ENCODE peak calls at places on chromosomes 5 and 9, in six cellular contexts. X, L, I, G, R and N are unnamed samples.

GRCh38 chr5:160008877-160009590 is at the start of gene TTC1:
- DNase-seq in R (peak; percentile 99), G (peak; percentile 99), X (peak; percentile 100), L (peak; percentile 87), I (peak; percentile 90), N (peak; percentile 99)

GRCh38 chr5:141040093-141040762 is 10.9 kb upstream of the PCDHB1 start:
- DNase-seq in I (peak; percentile 65), X (peak; percentile 31), G (no peak), L (peak; percentile 81), R (no peak), N (no peak)

GRCh38 chr9:69120380-69121154 is 53.5 kb upstream of the TJP2 start:
- DNase-seq in I (peak; percentile 96), R (peak; percentile 7), L (peak; percentile 91), X (no peak), G (no peak), N (no peak)

GRCh38 chr5:117680421-117680820 is 1105.8 kb upstream of the SEMA6A start:
- DNase-seq in G (no peak), R (peak; percentile 1), X (no peak), L (no peak), I (no peak), N (no peak)

GRCh38 chr5:97192580-97193421 is 9.8 kb upstream of the RIOK2 start:
- DNase-seq in G (no peak), I (peak; percentile 76), R (no peak), X (no peak), L (no peak), N (no peak)

GRCh38 chr9:92359380-92360007 is 33.7 kb downstream of the CENPP start:
- DNase-seq in R (no peak), I (no peak), G (no peak), L (no peak), X (no peak), N (no peak)

GRCh38 chr9:14348241-14349140 is 34.5 kb upstream of the NFIB start:
- DNase-seq in R (no peak), L (peak; percentile 64), I (no peak), X (peak; percentile 54), G (no peak), N (no peak)

GRCh38 chr5:96338624-96339023 is 94.4 kb downstream of the PCSK1 start:
- DNase-seq in X (peak; percentile 66), G (no peak), R (no peak), I (no peak), L (no peak), N (no peak)

GRCh38 chr5:155938051-155938450 is 388.9 kb upstream of the SGCD start:
- DNase-seq in I (no peak), L (no peak), R (no peak), G (no peak), X (no peak), N (no peak)

GRCh38 chr9:137128158-137129088 is 10.5 kb upstream of the GRIN1 start:
- DNase-seq in X (no peak), L (no peak), I (no peak), R (no peak), G (peak; percentile 74), N (no peak)

GRCh38 chr5:14407746-14408175 is 173.8 kb upstream of the OTULINL start:
- DNase-seq in R (peak; percentile 69), L (no peak), I (no peak), G (no peak), X (peak; percentile 80), N (peak; percentile 65)

GRCh38 chr5:158777647-158778368 is 321.9 kb downstream of the EBF1 start:
- DNase-seq in G (no peak), R (no peak), X (peak; percentile 20), I (no peak), L (no peak), N (no peak)
- H3K79me2 ChIP-seq in G (peaks cover 71% of the 10 kb centered on the region), R (no peaks in the 10 kb centered on the region), X (no peaks in the 10 kb centered on the region), I (no peaks in the 10 kb centered on the region), L (no peaks in the 10 kb centered on the region), N (no peaks in the 10 kb centered on the region)

GRCh38 chr5:129459485-129460120 is 495 bp upstream of the ADAMTS19 start:
- DNase-seq in R (peak; percentile 64), I (no peak), X (peak; percentile 14), L (peak; percentile 78), G (no peak), N (peak; percentile 48)
- H2AFZ ChIP-seq in R (peak overlapping the region; percentile 2), I (no peak overlapping the region), X (peak overlapping the region; percentile 19), L (peak overlapping the region; percentile 86), G (no peak overlapping the region), N (peak overlapping the region; percentile 92)

GRCh38 chr9:133367778-133368177 is 8.1 kb downstream of the SURF4 start:
- DNase-seq in I (no peak), X (no peak), R (no peak), L (no peak), G (no peak), N (no peak)

GRCh38 chr9:133369419-133369818 is 6.4 kb downstream of the SURF4 start:
- DNase-seq in L (no peak), R (no peak), X (no peak), I (no peak), G (no peak), N (no peak)

GRCh38 chr9:133369923-133370322 is 5.9 kb downstream of the SURF4 start:
- DNase-seq in G (no peak), X (no peak), I (no peak), L (no peak), R (no peak), N (no peak)

GRCh38 chr9:133367221-133367620 is 8.6 kb downstream of the SURF4 start:
- DNase-seq in X (no peak), L (no peak), R (no peak), I (no peak), G (no peak), N (no peak)

DNA sequence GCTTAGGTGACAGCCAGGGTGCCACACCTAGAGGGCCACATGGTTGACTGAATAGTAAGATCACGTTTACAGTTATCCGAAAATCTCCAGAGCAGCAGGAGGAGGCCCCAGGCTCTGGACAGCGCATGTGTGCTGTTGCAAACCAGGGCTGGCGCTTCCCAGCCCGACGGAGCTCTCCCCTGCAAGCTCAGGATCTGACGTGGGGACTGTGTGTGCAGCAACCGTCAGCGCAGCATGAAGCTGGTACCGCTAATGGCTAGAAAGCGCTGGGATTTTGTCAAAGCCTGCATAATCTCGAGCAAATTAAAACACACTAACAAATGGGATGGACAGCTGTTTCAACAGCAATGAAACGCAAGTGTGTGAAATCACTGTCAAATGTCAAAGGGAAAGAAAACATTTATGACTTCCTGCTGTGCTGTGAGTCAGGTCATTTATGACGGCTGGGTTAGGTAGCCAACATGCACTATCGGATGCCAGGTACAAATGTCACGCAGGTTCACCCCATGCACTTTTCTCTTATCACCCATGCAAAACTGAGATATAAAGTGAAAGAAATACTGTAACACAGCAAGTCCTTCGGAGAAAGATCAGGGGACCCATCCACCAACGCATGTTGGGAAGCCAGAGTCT is 7.5 kb downstream of the SURF4 start:
- DNase-seq in L (no peak), G (no peak), X (peak; percentile 40), I (no peak), R (no peak), N (no peak)
- H3K4me1 ChIP-seq in L (no peaks in the 10 kb centered on the region), G (no peaks in the 10 kb centered on the region), X (peaks cover 47% of the 10 kb centered on the region), I (no peaks in the 10 kb centered on the region), R (peaks cover 12% of the 10 kb centered on the region), N (peaks cover 36% of the 10 kb centered on the region)

GRCh38 chr5:172164773-172165212 is 23.2 kb downstream of the STK10 start:
- DNase-seq in L (no peak), I (no peak), R (peak; percentile 70), G (no peak), X (peak; percentile 72), N (peak; percentile 61)
- H3K79me2 ChIP-seq in L (no peaks in the 10 kb centered on the region), I (peaks cover 5% of the 10 kb centered on the region), R (peaks cover 4% of the 10 kb centered on the region), G (peaks cover 91% of the 10 kb centered on the region), X (peaks cover 98% of the 10 kb centered on the region), N (peaks cover 80% of the 10 kb centered on the region)

GRCh38 chr9:126538550-126538949 is 75.2 kb upstream of the LMX1B start:
- DNase-seq in R (no peak), I (no peak), L (no peak), X (no peak), G (no peak), N (no peak)

GRCh38 chr9:126534431-126535186 is 79.1 kb upstream of the LMX1B start:
- DNase-seq in G (peak; percentile 43), X (no peak), R (no peak), I (no peak), L (no peak), N (no peak)

GRCh38 chr9:126533911-126534300 is 79.8 kb upstream of the LMX1B start:
- DNase-seq in R (no peak), L (no peak), G (peak; percentile 79), X (no peak), I (no peak), N (no peak)

GRCh38 chr9:126536131-126536530 is 77.6 kb upstream of the LMX1B start:
- DNase-seq in L (no peak), I (no peak), X (no peak), R (no peak), G (no peak), N (no peak)

GRCh38 chr9:126536836-126537465 is 76.8 kb upstream of the LMX1B start:
- DNase-seq in X (no peak), R (no peak), L (no peak), G (no peak), I (no peak), N (no peak)
- H2AFZ ChIP-seq in X (no peak overlapping the region), R (no peak overlapping the region), L (no peak overlapping the region), G (no peak overlapping the region), I (no peak overlapping the region), N (no peak overlapping the region)

GRCh38 chr5:132498686-132499271 is 8.2 kb upstream of the IRF1 start:
- DNase-seq in I (no peak), X (no peak), G (no peak), L (peak; percentile 32), R (peak; percentile 48), N (peak; percentile 36)

GRCh38 chr5:132496631-132497487 is 6.3 kb upstream of the IRF1 start:
- DNase-seq in G (peak; percentile 83), L (peak; percentile 92), I (peak; percentile 91), X (peak; percentile 86), R (peak; percentile 87), N (peak; percentile 72)

GRCh38 chr5:132499440-132500243 is 9.1 kb upstream of the IRF1 start:
- DNase-seq in L (peak; percentile 35), X (no peak), I (no peak), R (no peak), G (no peak), N (no peak)

GRCh38 chr5:132497488-132497997 is 7.0 kb upstream of the IRF1 start:
- DNase-seq in L (no peak), I (peak; percentile 82), R (peak; percentile 95), X (peak; percentile 97), G (no peak), N (peak; percentile 91)

GRCh38 chr5:132498152-132498551 is 7.6 kb upstream of the IRF1 start:
- DNase-seq in L (peak; percentile 38), X (peak; percentile 85), R (peak; percentile 40), G (no peak), I (no peak), N (peak; percentile 29)
- H3K4me1 ChIP-seq in L (peaks cover 7% of the 10 kb centered on the region), X (peaks cover 25% of the 10 kb centered on the region), R (peaks cover 46% of the 10 kb centered on the region), G (peaks cover 22% of the 10 kb centered on the region), I (peaks cover 61% of the 10 kb centered on the region), N (peaks cover 39% of the 10 kb centered on the region)

GRCh38 chr5:43129161-43129560 is 8.4 kb downstream of the ZNF131 start:
- DNase-seq in X (no peak), I (no peak), L (no peak), G (no peak), R (no peak), N (no peak)
- H3K79me2 ChIP-seq in X (peaks cover 100% of the 10 kb centered on the region), I (peaks cover 66% of the 10 kb centered on the region), L (peaks cover 71% of the 10 kb centered on the region), G (peaks cover 97% of the 10 kb centered on the region), R (peaks cover 47% of the 10 kb centered on the region), N (peaks cover 83% of the 10 kb centered on the region)

DNA sequence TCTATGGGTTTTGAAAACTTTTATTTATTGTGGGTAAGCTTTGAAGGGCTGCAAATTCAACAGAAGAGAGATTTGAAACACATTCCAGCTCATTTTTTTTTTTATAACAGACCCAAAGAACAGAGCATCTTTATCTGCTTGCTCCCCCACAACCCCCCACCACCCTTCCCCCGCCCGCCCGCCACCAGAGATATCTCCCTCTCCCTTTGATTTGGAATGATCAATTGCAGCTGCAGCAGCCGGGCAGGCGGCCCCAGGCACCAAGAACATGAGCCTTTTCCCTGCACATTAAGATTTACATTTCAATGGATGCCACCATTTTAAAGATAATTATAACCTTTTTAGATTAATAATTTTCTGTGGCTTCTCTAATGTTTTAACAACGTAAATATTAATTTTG is 510.9 kb downstream of the ZNF608 start:
- DNase-seq in X (no peak), L (no peak), R (no peak), G (no peak), I (no peak), N (no peak)
- H2AFZ ChIP-seq in X (no peak overlapping the region), L (no peak overlapping the region), R (no peak overlapping the region), G (no peak overlapping the region), I (no peak overlapping the region), N (no peak overlapping the region)